ENCODE peak calls at places on chromosome 2, in nine cellular contexts. One of them, this sample, is unnamed.

GRCh38 chr2:230664128-230664527 is 48.5 kb upstream of the CAB39 start:
- DNase-seq in PC-9: no peak
- DNase-seq in choroid plexus epithelial cell: peak; percentile 29
- DNase-seq in cardiac muscle cell: peak; percentile 48
- DNase-seq in tibial nerve: no peak
- DNase-seq in foreskin fibroblast: no peak
- DNase-seq in BJ: no peak
- DNase-seq in coronary artery: no peak
- DNase-seq in fibroblast of mammary gland: peak; percentile 65
- DNase-seq in this sample: no peak

GRCh38 chr2:37653805-37654378 is 17.6 kb downstream of the CDC42EP3 start:
- DNase-seq in cardiac muscle cell: no peak
- DNase-seq in fibroblast of mammary gland: no peak
- DNase-seq in PC-9: no peak
- DNase-seq in foreskin fibroblast: no peak
- DNase-seq in BJ: no peak
- DNase-seq in choroid plexus epithelial cell: no peak
- DNase-seq in tibial nerve: peak; percentile 24
- DNase-seq in coronary artery: peak; percentile 80
- DNase-seq in this sample: peak; percentile 15

GRCh38 chr2:219628235-219628985 is 980 bp downstream of the SLC4A3 start:
- DNase-seq in BJ: no peak
- DNase-seq in foreskin fibroblast: no peak
- DNase-seq in cardiac muscle cell: no peak
- DNase-seq in choroid plexus epithelial cell: no peak
- DNase-seq in coronary artery: no peak
- DNase-seq in tibial nerve: no peak
- DNase-seq in fibroblast of mammary gland: no peak
- DNase-seq in PC-9: no peak
- DNase-seq in this sample: no peak

GRCh38 chr2:61658841-61659780 is 121.0 kb upstream of the XPO1 start:
- DNase-seq in PC-9: peak; percentile 74
- DNase-seq in foreskin fibroblast: no peak
- DNase-seq in coronary artery: no peak
- DNase-seq in tibial nerve: no peak
- DNase-seq in fibroblast of mammary gland: peak; percentile 72
- DNase-seq in cardiac muscle cell: peak; percentile 60
- DNase-seq in BJ: no peak
- DNase-seq in choroid plexus epithelial cell: peak; percentile 68
- DNase-seq in this sample: no peak

GRCh38 chr2:227853204-227853629 is 18.2 kb upstream of the DAW1 start:
- DNase-seq in PC-9: peak; percentile 62
- DNase-seq in BJ: no peak
- DNase-seq in cardiac muscle cell: peak; percentile 89
- DNase-seq in choroid plexus epithelial cell: peak; percentile 76
- DNase-seq in foreskin fibroblast: peak; percentile 63
- DNase-seq in tibial nerve: no peak
- DNase-seq in fibroblast of mammary gland: peak; percentile 97
- DNase-seq in coronary artery: no peak
- DNase-seq in this sample: no peak

GRCh38 chr2:148888003-148888501 is 13.0 kb downstream of the KIF5C start:
- DNase-seq in foreskin fibroblast: no peak
- DNase-seq in tibial nerve: no peak
- DNase-seq in coronary artery: no peak
- DNase-seq in PC-9: no peak
- DNase-seq in cardiac muscle cell: no peak
- DNase-seq in BJ: no peak
- DNase-seq in choroid plexus epithelial cell: no peak
- DNase-seq in fibroblast of mammary gland: no peak
- DNase-seq in this sample: no peak

GRCh38 chr2:18845854-18846253 is 256.5 kb upstream of the NT5C1B start:
- DNase-seq in fibroblast of mammary gland: no peak
- DNase-seq in choroid plexus epithelial cell: peak; percentile 34
- DNase-seq in PC-9: no peak
- DNase-seq in cardiac muscle cell: peak; percentile 76
- DNase-seq in foreskin fibroblast: no peak
- DNase-seq in coronary artery: no peak
- DNase-seq in BJ: no peak
- DNase-seq in tibial nerve: no peak
- DNase-seq in this sample: no peak

GRCh38 chr2:168277276-168277675 is 29.9 kb upstream of the STK39 start:
- DNase-seq in foreskin fibroblast: no peak
- DNase-seq in coronary artery: no peak
- DNase-seq in BJ: no peak
- DNase-seq in cardiac muscle cell: no peak
- DNase-seq in tibial nerve: no peak
- DNase-seq in fibroblast of mammary gland: no peak
- DNase-seq in choroid plexus epithelial cell: no peak
- DNase-seq in PC-9: no peak
- DNase-seq in this sample: no peak

GRCh38 chr2:17792515-17792914 is 23.7 kb upstream of the MSGN1 start:
- DNase-seq in PC-9: no peak
- DNase-seq in fibroblast of mammary gland: peak; percentile 45
- DNase-seq in cardiac muscle cell: peak; percentile 43
- DNase-seq in foreskin fibroblast: peak; percentile 14
- DNase-seq in coronary artery: no peak
- DNase-seq in tibial nerve: no peak
- DNase-seq in BJ: no peak
- DNase-seq in choroid plexus epithelial cell: no peak
- DNase-seq in this sample: no peak

GRCh38 chr2:64457518-64457917 is 3.6 kb downstream of the LGALSL start:
- DNase-seq in foreskin fibroblast: no peak
- DNase-seq in BJ: no peak
- DNase-seq in tibial nerve: no peak
- DNase-seq in choroid plexus epithelial cell: no peak
- DNase-seq in PC-9: no peak
- DNase-seq in coronary artery: no peak
- DNase-seq in fibroblast of mammary gland: no peak
- DNase-seq in cardiac muscle cell: no peak
- DNase-seq in this sample: no peak

GRCh38 chr2:176582183-176582582 is 312.9 kb downstream of the MTX2 start:
- DNase-seq in PC-9: no peak
- DNase-seq in choroid plexus epithelial cell: no peak
- DNase-seq in BJ: no peak
- DNase-seq in fibroblast of mammary gland: no peak
- DNase-seq in coronary artery: no peak
- DNase-seq in tibial nerve: no peak
- DNase-seq in foreskin fibroblast: no peak
- DNase-seq in cardiac muscle cell: no peak
- DNase-seq in this sample: no peak

GRCh38 chr2:30871440-30871839 is 64.2 kb upstream of the CAPN13 start:
- DNase-seq in foreskin fibroblast: no peak
- DNase-seq in cardiac muscle cell: no peak
- DNase-seq in BJ: no peak
- DNase-seq in coronary artery: no peak
- DNase-seq in choroid plexus epithelial cell: no peak
- DNase-seq in fibroblast of mammary gland: no peak
- DNase-seq in PC-9: peak; percentile 53
- DNase-seq in tibial nerve: no peak
- DNase-seq in this sample: no peak

GRCh38 chr2:157758586-157758985 is 117.5 kb downstream of the ACVR1 start:
- DNase-seq in coronary artery: no peak
- DNase-seq in BJ: no peak
- DNase-seq in cardiac muscle cell: no peak
- DNase-seq in choroid plexus epithelial cell: no peak
- DNase-seq in PC-9: no peak
- DNase-seq in fibroblast of mammary gland: no peak
- DNase-seq in foreskin fibroblast: no peak
- DNase-seq in tibial nerve: no peak
- DNase-seq in this sample: no peak

GRCh38 chr2:207727256-207727655 is 15.8 kb downstream of the CCNYL1 start:
- DNase-seq in BJ: no peak
- DNase-seq in fibroblast of mammary gland: peak; percentile 49
- DNase-seq in cardiac muscle cell: peak; percentile 16
- DNase-seq in PC-9: no peak
- DNase-seq in coronary artery: no peak
- DNase-seq in tibial nerve: no peak
- DNase-seq in choroid plexus epithelial cell: peak; percentile 43
- DNase-seq in foreskin fibroblast: peak; percentile 16
- DNase-seq in this sample: no peak

GRCh38 chr2:172969609-172970008 is 106.0 kb upstream of the MAP3K20 start:
- DNase-seq in cardiac muscle cell: no peak
- DNase-seq in PC-9: no peak
- DNase-seq in fibroblast of mammary gland: peak; percentile 53
- DNase-seq in coronary artery: no peak
- DNase-seq in choroid plexus epithelial cell: no peak
- DNase-seq in BJ: no peak
- DNase-seq in foreskin fibroblast: no peak
- DNase-seq in tibial nerve: no peak
- DNase-seq in this sample: no peak

GRCh38 chr2:24919977-24920812 is at the start of gene ADCY3:
- DNase-seq in cardiac muscle cell: peak; percentile 67
- DNase-seq in foreskin fibroblast: peak; percentile 59
- DNase-seq in BJ: no peak
- DNase-seq in coronary artery: no peak
- DNase-seq in fibroblast of mammary gland: no peak
- DNase-seq in tibial nerve: no peak
- DNase-seq in PC-9: no peak
- DNase-seq in choroid plexus epithelial cell: peak; percentile 43
- DNase-seq in this sample: peak; percentile 67

GRCh38 chr2:3649581-3649980 is 8.4 kb upstream of the ALLC start:
- DNase-seq in cardiac muscle cell: no peak
- DNase-seq in BJ: no peak
- DNase-seq in tibial nerve: no peak
- DNase-seq in coronary artery: no peak
- DNase-seq in foreskin fibroblast: no peak
- DNase-seq in choroid plexus epithelial cell: no peak
- DNase-seq in PC-9: no peak
- DNase-seq in fibroblast of mammary gland: no peak
- DNase-seq in this sample: no peak

GRCh38 chr2:106284691-106285202 is 90.6 kb upstream of the UXS1 start:
- DNase-seq in foreskin fibroblast: no peak
- DNase-seq in coronary artery: no peak
- DNase-seq in fibroblast of mammary gland: no peak
- DNase-seq in cardiac muscle cell: no peak
- DNase-seq in BJ: no peak
- DNase-seq in PC-9: no peak
- DNase-seq in tibial nerve: no peak
- DNase-seq in choroid plexus epithelial cell: no peak
- DNase-seq in this sample: no peak

DNA sequence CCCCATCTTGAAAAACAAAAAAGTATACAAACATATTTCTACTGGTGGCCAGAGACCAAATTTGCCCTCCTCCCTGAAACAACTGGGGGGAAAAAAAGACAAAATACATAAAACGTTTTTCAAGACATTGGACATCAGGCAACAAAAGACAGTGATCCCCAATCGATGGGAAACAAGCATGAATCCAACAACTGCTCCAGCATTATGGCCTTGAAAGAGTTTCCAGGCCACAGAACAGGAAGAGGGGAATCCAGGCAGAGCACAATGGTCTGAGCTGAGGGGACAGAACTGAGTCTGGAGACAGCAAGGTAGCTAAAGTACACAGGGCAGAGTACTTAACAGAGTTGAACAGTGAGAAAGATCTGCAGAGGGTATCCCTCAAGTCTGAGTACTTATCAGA is 4.4 kb downstream of the CCDC88A start:
- DNase-seq in foreskin fibroblast: no peak
- DNase-seq in PC-9: no peak
- DNase-seq in BJ: no peak
- DNase-seq in fibroblast of mammary gland: no peak
- DNase-seq in cardiac muscle cell: no peak
- DNase-seq in choroid plexus epithelial cell: no peak
- DNase-seq in coronary artery: no peak
- DNase-seq in tibial nerve: no peak
- DNase-seq in this sample: no peak
- H3K4me3 ChIP-seq in foreskin fibroblast: no peak overlapping the region
- H3K4me3 ChIP-seq in PC-9: no peak overlapping the region
- H3K4me3 ChIP-seq in BJ: no peak overlapping the region
- H3K4me3 ChIP-seq in fibroblast of mammary gland: no peak overlapping the region
- H3K4me3 ChIP-seq in cardiac muscle cell: no peak overlapping the region
- H3K4me3 ChIP-seq in choroid plexus epithelial cell: no peak overlapping the region
- H3K4me3 ChIP-seq in coronary artery: no peak overlapping the region
- H3K4me3 ChIP-seq in tibial nerve: no peak overlapping the region
- H3K4me3 ChIP-seq in this sample: peak overlapping the region; percentile 12

GRCh38 chr2:70977605-70978205 is 725 bp upstream of the ANKRD53 start:
- DNase-seq in choroid plexus epithelial cell: peak; percentile 83
- DNase-seq in cardiac muscle cell: peak; percentile 88
- DNase-seq in coronary artery: peak; percentile 83
- DNase-seq in foreskin fibroblast: peak; percentile 92
- DNase-seq in tibial nerve: peak; percentile 48
- DNase-seq in fibroblast of mammary gland: peak; percentile 98
- DNase-seq in PC-9: peak; percentile 64
- DNase-seq in BJ: peak; percentile 24
- DNase-seq in this sample: no peak
- TF ChIP-seq CTCF in choroid plexus epithelial cell: no peak
- TF ChIP-seq CTCF in cardiac muscle cell: no peak
- TF ChIP-seq CTCF in coronary artery: no peak
- TF ChIP-seq CTCF in foreskin fibroblast: no peak
- TF ChIP-seq CTCF in tibial nerve: no peak
- TF ChIP-seq CTCF in fibroblast of mammary gland: no peak
- TF ChIP-seq CTCF in PC-9: peak; percentile 23
- TF ChIP-seq CTCF in BJ: no peak
- TF ChIP-seq CTCF in this sample: no peak

GRCh38 chr2:135741043-135741394 is 636 bp upstream of the UBXN4 start:
- DNase-seq in choroid plexus epithelial cell: no peak
- DNase-seq in cardiac muscle cell: no peak
- DNase-seq in fibroblast of mammary gland: no peak
- DNase-seq in PC-9: no peak
- DNase-seq in BJ: no peak
- DNase-seq in foreskin fibroblast: no peak
- DNase-seq in coronary artery: no peak
- DNase-seq in tibial nerve: no peak
- DNase-seq in this sample: no peak
- H3K4me3 ChIP-seq in choroid plexus epithelial cell: no peak overlapping the region
- H3K4me3 ChIP-seq in cardiac muscle cell: no peak overlapping the region
- H3K4me3 ChIP-seq in fibroblast of mammary gland: no peak overlapping the region
- H3K4me3 ChIP-seq in PC-9: no peak overlapping the region
- H3K4me3 ChIP-seq in BJ: no peak overlapping the region
- H3K4me3 ChIP-seq in foreskin fibroblast: no peak overlapping the region
- H3K4me3 ChIP-seq in coronary artery: peak overlapping the region; percentile 96
- H3K4me3 ChIP-seq in tibial nerve: peak overlapping the region; percentile 81
- H3K4me3 ChIP-seq in this sample: peak overlapping the region; percentile 99

GRCh38 chr2:216055661-216056060 is 25.9 kb downstream of the PECR start:
- DNase-seq in cardiac muscle cell: no peak
- DNase-seq in tibial nerve: no peak
- DNase-seq in fibroblast of mammary gland: no peak
- DNase-seq in foreskin fibroblast: no peak
- DNase-seq in PC-9: no peak
- DNase-seq in choroid plexus epithelial cell: no peak
- DNase-seq in coronary artery: no peak
- DNase-seq in BJ: no peak
- DNase-seq in this sample: no peak

GRCh38 chr2:216056739-216057138 is 24.9 kb downstream of the PECR start:
- DNase-seq in coronary artery: no peak
- DNase-seq in fibroblast of mammary gland: no peak
- DNase-seq in foreskin fibroblast: no peak
- DNase-seq in BJ: no peak
- DNase-seq in PC-9: no peak
- DNase-seq in cardiac muscle cell: no peak
- DNase-seq in tibial nerve: no peak
- DNase-seq in choroid plexus epithelial cell: peak; percentile 22
- DNase-seq in this sample: no peak

GRCh38 chr2:216059233-216059834 is 22.3 kb downstream of the PECR start:
- DNase-seq in cardiac muscle cell: no peak
- DNase-seq in foreskin fibroblast: no peak
- DNase-seq in tibial nerve: no peak
- DNase-seq in choroid plexus epithelial cell: peak; percentile 12
- DNase-seq in PC-9: no peak
- DNase-seq in fibroblast of mammary gland: no peak
- DNase-seq in coronary artery: no peak
- DNase-seq in BJ: no peak
- DNase-seq in this sample: no peak

GRCh38 chr2:216052420-216052819 is 29.2 kb downstream of the PECR start:
- DNase-seq in BJ: no peak
- DNase-seq in cardiac muscle cell: no peak
- DNase-seq in tibial nerve: no peak
- DNase-seq in foreskin fibroblast: no peak
- DNase-seq in fibroblast of mammary gland: no peak
- DNase-seq in PC-9: no peak
- DNase-seq in choroid plexus epithelial cell: no peak
- DNase-seq in coronary artery: no peak
- DNase-seq in this sample: no peak

GRCh38 chr2:216057688-216058193 is 23.9 kb downstream of the PECR start:
- DNase-seq in cardiac muscle cell: peak; percentile 10
- DNase-seq in fibroblast of mammary gland: peak; percentile 55
- DNase-seq in tibial nerve: no peak
- DNase-seq in coronary artery: no peak
- DNase-seq in foreskin fibroblast: peak; percentile 42
- DNase-seq in BJ: peak; percentile 51
- DNase-seq in choroid plexus epithelial cell: peak; percentile 85
- DNase-seq in PC-9: peak; percentile 54
- DNase-seq in this sample: no peak
- TF ChIP-seq CTCF in cardiac muscle cell: no peak
- TF ChIP-seq CTCF in fibroblast of mammary gland: no peak
- TF ChIP-seq CTCF in tibial nerve: no peak
- TF ChIP-seq CTCF in coronary artery: no peak
- TF ChIP-seq CTCF in foreskin fibroblast: no peak
- TF ChIP-seq CTCF in BJ: no peak
- TF ChIP-seq CTCF in choroid plexus epithelial cell: no peak
- TF ChIP-seq CTCF in PC-9: no peak
- TF ChIP-seq CTCF in this sample: no peak